ENCODE peak calls at places on chromosomes 16 and 17, in four cellular contexts. L, U, P and J are unnamed samples.

GRCh38 chr17:48620497-48621139 is 5.5 kb upstream of the HOXB8 start:
- DNase-seq in L (no peak), U (no peak), P (no peak), J (no peak)

GRCh38 chr17:74477411-74477810 is 11.0 kb downstream of the CD300A start:
- DNase-seq in L (no peak), U (no peak), P (no peak), J (no peak)

GRCh38 chr16:66366433-66367299 is at the start of gene CDH5:
- DNase-seq in L (peak; percentile 19), U (no peak), P (no peak), J (no peak)

GRCh38 chr16:85554791-85555548 is 58.2 kb upstream of the GSE1 start:
- DNase-seq in L (peak; percentile 50), U (peak; percentile 67), P (no peak), J (peak; percentile 14)

GRCh38 chr17:43125967-43126910 is 1.1 kb upstream of the BRCA1 start:
- DNase-seq in L (no peak), U (no peak), P (no peak), J (peak; percentile 7)

GRCh38 chr16:48526058-48526957 is 83.7 kb downstream of the N4BP1 start:
- DNase-seq in L (no peak), U (no peak), P (peak; percentile 40), J (peak; percentile 51)

GRCh38 chr16:14015948-14016347 is 55.2 kb upstream of the MRTFB start:
- DNase-seq in L (peak; percentile 79), U (peak; percentile 90), P (no peak), J (no peak)

GRCh38 chr17:12800855-12801365 is 11.6 kb downstream of the ARHGAP44 start:
- DNase-seq in L (no peak), U (no peak), P (no peak), J (no peak)

GRCh38 chr16:80028581-80029380 is 428.2 kb upstream of the MAF start:
- DNase-seq in L (no peak), U (no peak), P (no peak), J (no peak)

GRCh38 chr16:48075398-48075797 is 80.4 kb downstream of the ABCC12 start:
- DNase-seq in L (peak; percentile 76), U (peak; percentile 80), P (no peak), J (no peak)

GRCh38 chr17:68461589-68461988 is 4.3 kb upstream of the WIPI1 start:
- DNase-seq in L (no peak), U (no peak), P (no peak), J (peak; percentile 52)

GRCh38 chr17:49373115-49373514 is 11.1 kb upstream of the ZNF652 start:
- DNase-seq in L (no peak), U (no peak), P (no peak), J (no peak)

GRCh38 chr17:32865141-32865540 is 11.8 kb downstream of the MYO1D start:
- DNase-seq in L (no peak), U (no peak), P (no peak), J (no peak)

GRCh38 chr17:17056167-17056562 is 13.9 kb downstream of the MPRIP start:
- DNase-seq in L (no peak), U (no peak), P (no peak), J (no peak)

GRCh38 chr16:85781685-85782370 is 17.5 kb downstream of the EMC8 start:
- DNase-seq in L (peak; percentile 74), U (peak; percentile 66), P (no peak), J (no peak)

GRCh38 chr17:73546770-73547345 is 97.4 kb downstream of the SDK2 start:
- DNase-seq in L (no peak), U (no peak), P (no peak), J (peak; percentile 18)

GRCh38 chr16:23905027-23905426 is 69.2 kb downstream of the PRKCB start:
- DNase-seq in L (peak; percentile 41), U (peak; percentile 70), P (no peak), J (no peak)

GRCh38 chr17:42886283-42887176 is 14.1 kb upstream of the G6PC1 start:
- DNase-seq in L (no peak), U (no peak), P (no peak), J (no peak)

GRCh38 chr17:57577751-57578607 is 167.1 kb downstream of the CCDC182 start:
- DNase-seq in L (peak; percentile 69), U (peak; percentile 70), P (no peak), J (no peak)

GRCh38 chr17:76014100-76014924 is 12.8 kb downstream of the EVPL start:
- DNase-seq in L (peak; percentile 21), U (peak; percentile 58), P (no peak), J (peak; percentile 82)

GRCh38 chr16:67001159-67001486 is 12.7 kb downstream of the CES4A start:
- DNase-seq in L (no peak), U (no peak), P (no peak), J (no peak)

GRCh38 chr16:27428035-27428785 is 26.2 kb downstream of the IL21R start:
- DNase-seq in L (no peak), U (no peak), P (no peak), J (no peak)

GRCh38 chr17:33948299-33948698 is 306.8 kb upstream of the CCL2 start:
- DNase-seq in L (no peak), U (no peak), P (no peak), J (no peak)

GRCh38 chr16:87765473-87765775 is 362 bp downstream of the KLHDC4 start:
- DNase-seq in L (no peak), U (peak; percentile 7), P (no peak), J (no peak)

GRCh38 chr17:82371333-82372062 is at the start of gene UTS2R:
- DNase-seq in L (no peak), U (no peak), P (no peak), J (no peak)

GRCh38 chr17:335691-336090 is 16.9 kb downstream of the RPH3AL start:
- DNase-seq in L (no peak), U (no peak), P (no peak), J (no peak)

GRCh38 chr17:62630365-62631085 is 3.1 kb downstream of the MRC2 start:
- DNase-seq in L (no peak), U (peak; percentile 59), P (no peak), J (no peak)

GRCh38 chr17:44210342-44211192 is 8.9 kb downstream of the UBTF start:
- DNase-seq in L (peak; percentile 56), U (peak; percentile 85), P (no peak), J (peak; percentile 93)

GRCh38 chr17:48505788-48506187 is 25.0 kb downstream of the HOXB1 start:
- DNase-seq in L (peak; percentile 91), U (peak; percentile 89), P (peak; percentile 77), J (peak; percentile 92)

GRCh38 chr16:14018848-14019247 is 52.3 kb upstream of the MRTFB start:
- DNase-seq in L (no peak), U (no peak), P (no peak), J (no peak)

GRCh38 chr17:38511126-38512108 is 83.2 kb downstream of the ARHGAP23 start:
- DNase-seq in L (peak; percentile 63), U (peak; percentile 71), P (no peak), J (no peak)

GRCh38 chr16:89090182-89090630 is 3.4 kb upstream of the ACSF3 start:
- DNase-seq in L (no peak), U (no peak), P (no peak), J (no peak)

GRCh38 chr17:43982171-43982570 is 22.3 kb upstream of the NAGS start:
- DNase-seq in L (no peak), U (no peak), P (no peak), J (no peak)

GRCh38 chr16:88809068-88809675 is 2.6 kb downstream of the APRT start:
- DNase-seq in L (no peak), U (no peak), P (no peak), J (no peak)

GRCh38 chr17:50686494-50687199 is 21.1 kb downstream of the ANKRD40 start:
- DNase-seq in L (peak; percentile 90), U (peak; percentile 61), P (no peak), J (no peak)

GRCh38 chr16:89093602-89094251 is at the start of gene ACSF3:
- DNase-seq in L (peak; percentile 22), U (peak; percentile 41), P (no peak), J (peak; percentile 51)

DNA sequence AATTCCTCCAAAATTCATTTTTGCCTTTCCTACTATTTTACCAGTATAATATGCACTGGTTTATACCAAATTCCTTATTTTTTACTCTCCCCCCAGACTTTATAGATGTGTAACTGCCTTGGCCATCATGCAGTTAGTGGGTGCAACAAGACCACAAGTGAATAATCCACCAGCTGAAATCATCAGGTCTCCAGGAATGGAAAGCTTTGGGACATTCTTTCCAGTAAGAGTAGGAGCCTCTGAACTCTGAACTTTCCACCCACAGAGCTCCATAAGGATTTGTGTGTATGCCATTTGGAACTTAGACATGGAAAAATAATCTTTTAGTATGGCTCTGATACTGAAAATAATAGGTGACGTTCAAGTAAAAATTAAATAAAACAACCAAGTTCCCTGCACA is 11.4 kb upstream of the LYRM9 start:
- DNase-seq in L (no peak), U (no peak), P (no peak), J (no peak)
- H3K4me3 ChIP-seq in L (no peak overlapping the region), U (no peak overlapping the region), P (no peak overlapping the region), J (no peak overlapping the region)

GRCh38 chr16:58236831-58237230 is 38.9 kb upstream of the CSNK2A2 start:
- DNase-seq in L (no peak), U (no peak), P (no peak), J (no peak)
- H2AFZ ChIP-seq in L (no peak overlapping the region), U (peak overlapping the region; percentile 96), P (peak overlapping the region; percentile 96), J (peak overlapping the region; percentile 93)

GRCh38 chr17:2056221-2057129 is 1.6 kb downstream of the HIC1 start:
- DNase-seq in L (no peak), U (peak; percentile 64), P (no peak), J (no peak)
- H3K27me3 ChIP-seq in L (no peaks in the 10 kb centered on the region), U (no peaks in the 10 kb centered on the region), P (peaks cover 2% of the 10 kb centered on the region), J (peaks cover 25% of the 10 kb centered on the region)

GRCh38 chr17:28381141-28381825 is 9.8 kb downstream of the SARM1 start:
- DNase-seq in L (no peak), U (no peak), P (no peak), J (no peak)
- H3K4me3 ChIP-seq in L (no peak overlapping the region), U (no peak overlapping the region), P (no peak overlapping the region), J (no peak overlapping the region)

DNA sequence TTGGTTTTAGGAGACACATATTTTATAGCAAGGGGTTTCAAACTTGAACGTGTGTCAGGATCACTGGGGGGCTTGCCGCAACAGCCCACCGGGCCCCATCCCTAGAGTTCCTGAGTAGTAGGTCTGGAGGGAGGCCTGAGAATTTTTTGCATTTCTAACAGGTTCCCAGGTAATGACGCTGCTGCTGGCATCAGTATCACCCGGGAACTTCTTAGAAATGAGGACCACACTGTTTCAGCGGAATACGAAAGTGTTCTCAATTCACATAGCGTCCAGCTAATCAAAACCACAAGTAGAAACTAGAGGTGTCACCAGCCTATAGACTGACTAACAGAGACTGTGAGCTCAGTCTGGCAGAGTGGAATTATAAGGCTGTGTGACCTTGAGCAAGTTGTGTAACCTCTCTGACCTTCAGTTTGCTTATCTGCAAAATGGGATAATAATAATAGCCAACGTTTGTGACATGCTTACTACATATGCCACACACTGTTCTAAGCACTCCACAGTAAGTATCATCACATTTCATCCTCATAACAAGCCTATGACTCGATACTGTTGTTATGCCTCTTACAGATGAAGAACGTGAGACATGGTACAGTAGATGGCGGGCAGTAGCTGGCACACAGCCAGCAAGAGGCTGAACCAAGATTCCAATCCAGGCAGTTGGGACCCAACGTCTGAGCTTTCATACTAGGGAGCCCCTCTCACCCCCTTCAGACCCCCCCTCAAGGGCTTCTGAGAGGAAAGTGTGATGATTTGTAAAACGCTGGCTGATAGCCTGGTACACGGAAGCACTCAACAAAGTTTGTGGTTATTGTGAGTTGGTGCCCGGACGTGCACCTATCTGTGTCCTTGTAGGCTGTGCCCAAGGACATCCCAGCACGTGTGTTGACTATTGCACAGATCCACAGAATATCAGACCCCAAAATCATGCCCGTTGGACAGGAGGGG is 4.6 kb upstream of the ICAM2 start:
- DNase-seq in L (no peak), U (peak; percentile 37), P (no peak), J (no peak)
- H2AFZ ChIP-seq in L (no peak overlapping the region), U (no peak overlapping the region), P (peak overlapping the region; percentile 93), J (no peak overlapping the region)